ENCODE peak calls at places on chromosomes 16 and 17, in eight cellular contexts. H is thoracic aorta, B is tibial artery, C is psoas muscle, T is A549, Q is mesothelial cell of epicardium, L is lower leg skin, F is Panc1. M is an unnamed sample.

GRCh38 chr17:82281502-82282238 is 8.2 kb upstream of the CSNK1D start:
- DNase-seq in H (no peak), C (peak), F (no peak), B (no peak), Q (no peak), L (no peak), T (no peak), M (no peak)

GRCh38 chr17:32590974-32591373 is 104.2 kb downstream of the CDK5R1 start:
- DNase-seq in F (no peak), L (no peak), Q (no peak), C (no peak), T (no peak), H (no peak), B (no peak), M (no peak)

GRCh38 chr16:76696876-76697275 is 419.7 kb downstream of the CNTNAP4 start:
- DNase-seq in L (no peak), H (no peak), C (no peak), F (no peak), Q (no peak), T (no peak), B (no peak), M (no peak)

GRCh38 chr16:10752843-10753523 is 9.3 kb downstream of the NUBP1 start:
- DNase-seq in H (no peak), T (no peak), L (no peak), B (peak), C (no peak), Q (no peak), F (no peak), M (no peak)

GRCh38 chr16:1788095-1788707 is 5.3 kb downstream of the IGFALS start:
- DNase-seq in B (no peak), F (no peak), L (peak), H (no peak), C (no peak), Q (no peak), T (no peak), M (no peak)

GRCh38 chr17:2011421-2012371 is 13.4 kb downstream of the RTN4RL1 start:
- DNase-seq in L (peak), T (no peak), B (peak), Q (no peak), H (no peak), C (peak), F (no peak), M (no peak)

GRCh38 chr16:11263737-11264136 is 5.4 kb downstream of the TNP2 start:
- DNase-seq in Q (no peak), T (no peak), B (no peak), L (no peak), C (no peak), F (no peak), H (no peak), M (no peak)

GRCh38 chr16:52386694-52387093 is 160.2 kb downstream of the TOX3 start:
- DNase-seq in F (no peak), Q (no peak), C (no peak), L (no peak), H (no peak), B (no peak), T (no peak), M (no peak)

GRCh38 chr17:49224198-49224996 is 6.2 kb downstream of the PHOSPHO1 start:
- DNase-seq in L (peak), T (no peak), C (peak), H (no peak), B (no peak), F (no peak), Q (no peak), M (no peak)

GRCh38 chr17:53950207-53950857 is 127.6 kb downstream of the KIF2B start:
- DNase-seq in T (no peak), Q (no peak), L (no peak), C (no peak), F (no peak), H (no peak), B (no peak), M (no peak)

GRCh38 chr17:3609689-3610088 is 478 bp upstream of the TRPV1 start:
- DNase-seq in L (no peak), Q (no peak), H (no peak), T (no peak), B (no peak), C (no peak), F (no peak), M (no peak)

GRCh38 chr17:42438600-42439567 is 15.8 kb upstream of the CAVIN1 start:
- DNase-seq in T (no peak), L (peak), F (no peak), H (no peak), C (no peak), Q (no peak), B (no peak), M (no peak)

GRCh38 chr17:78337244-78338109 is 22.4 kb downstream of the SOCS3 start:
- DNase-seq in T (peak), F (no peak), C (no peak), B (no peak), Q (no peak), H (no peak), L (no peak), M (no peak)

GRCh38 chr16:73365010-73365409 is 317.1 kb upstream of the ZFHX3 start:
- DNase-seq in C (no peak), H (no peak), B (no peak), F (no peak), L (no peak), T (no peak), Q (peak), M (no peak)

GRCh38 chr17:74513987-74514631 is 17.2 kb downstream of the CD300LB start:
- DNase-seq in B (no peak), T (peak), Q (no peak), L (peak), F (peak), H (no peak), C (no peak), M (no peak)

GRCh38 chr17:57486978-57487377 is 230.7 kb downstream of the MSI2 start:
- DNase-seq in F (no peak), T (no peak), B (no peak), H (no peak), C (no peak), L (no peak), Q (no peak), M (no peak)

GRCh38 chr17:62723842-62724241 is 84.3 kb downstream of the MARCHF10 start:
- DNase-seq in L (no peak), T (no peak), C (no peak), F (no peak), H (no peak), B (no peak), Q (no peak), M (no peak)

GRCh38 chr17:549197-550040 is 165.2 kb downstream of the VPS53 start:
- DNase-seq in H (no peak), B (no peak), L (no peak), F (no peak), Q (no peak), T (no peak), C (no peak), M (no peak)

GRCh38 chr16:252366-253337 is 18.0 kb downstream of the FAM234A start:
- DNase-seq in B (no peak), C (no peak), H (no peak), Q (no peak), T (no peak), F (no peak), L (no peak), M (no peak)

GRCh38 chr16:89442990-89443726 is 47.2 kb downstream of the ANKRD11 start:
- DNase-seq in F (no peak), C (peak), B (no peak), H (no peak), Q (peak), T (peak), L (peak), M (no peak)

GRCh38 chr17:34709108-34709779 is 129.9 kb downstream of the TMEM132E start:
- DNase-seq in T (no peak), H (no peak), B (no peak), C (no peak), Q (no peak), L (peak), F (no peak), M (peak)

GRCh38 chr17:16086957-16087356 is 87.3 kb downstream of the TTC19 start:
- DNase-seq in T (no peak), H (no peak), L (no peak), B (no peak), C (no peak), F (no peak), Q (no peak), M (no peak)

GRCh38 chr16:67846320-67847063 is at the start of gene NUTF2:
- DNase-seq in C (peak), T (peak), H (peak), Q (peak), B (peak), F (no peak), L (peak), M (peak)

GRCh38 chr17:80941171-80941570 is 50.5 kb upstream of the CHMP6 start:
- DNase-seq in T (no peak), H (no peak), L (no peak), Q (no peak), B (peak), C (peak), F (no peak), M (no peak)

GRCh38 chr16:31181102-31181830 is 1.3 kb downstream of the FUS start:
- DNase-seq in Q (no peak), F (no peak), H (no peak), C (peak), B (peak), L (peak), T (no peak), M (no peak)

GRCh38 chr16:5056347-5056746 is 9.4 kb downstream of the C16orf89 start:
- DNase-seq in B (no peak), H (no peak), F (no peak), L (no peak), C (no peak), T (no peak), Q (no peak), M (no peak)

GRCh38 chr16:66534376-66534799 is 15.5 kb downstream of the TK2 start:
- DNase-seq in F (no peak), L (peak), H (no peak), Q (no peak), B (no peak), T (no peak), C (no peak), M (no peak)

GRCh38 chr16:66539628-66540469 is 10.1 kb downstream of the TK2 start:
- DNase-seq in T (no peak), B (no peak), F (no peak), C (no peak), Q (no peak), L (peak), H (no peak), M (no peak)

GRCh38 chr16:66537236-66537635 is 12.7 kb downstream of the TK2 start:
- DNase-seq in H (no peak), Q (no peak), C (no peak), T (no peak), L (peak), F (no peak), B (no peak), M (no peak)

GRCh38 chr16:66538910-66539309 is 11.0 kb downstream of the TK2 start:
- DNase-seq in L (peak), C (no peak), Q (no peak), B (no peak), F (no peak), T (no peak), H (no peak), M (no peak)

DNA sequence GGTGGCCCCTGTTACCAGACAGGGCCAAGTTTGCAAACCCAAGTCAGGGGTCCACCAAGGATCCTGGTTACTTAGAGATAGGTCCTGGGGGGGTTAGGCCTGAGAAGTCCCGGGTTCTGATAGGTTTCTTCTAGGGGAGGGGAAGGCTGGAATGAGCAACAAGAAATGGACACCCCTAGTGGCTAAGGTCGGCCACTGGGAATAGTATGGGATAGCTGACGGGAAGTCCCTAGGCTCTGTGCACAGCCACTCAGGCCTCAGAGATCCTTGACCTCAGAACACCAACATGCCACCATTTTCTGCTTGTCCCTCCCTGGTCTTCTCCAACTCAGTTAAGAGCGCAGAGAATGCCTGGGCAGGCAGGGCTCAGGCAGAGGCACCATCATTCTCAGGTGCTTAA is 13.4 kb downstream of the TK2 start:
- DNase-seq in B (no peak), F (no peak), L (peak), H (no peak), T (no peak), C (no peak), Q (no peak), M (no peak)
- TF ChIP-seq CTCF in B (no peak), F (no peak), L (no peak), H (no peak), T (no peak), C (no peak), Q (no peak), M (no peak)

GRCh38 chr17:39573447-39574298 is 34.0 kb downstream of the NEUROD2 start:
- DNase-seq in L (peak), F (no peak), C (peak), Q (no peak), H (no peak), B (peak), T (peak), M (no peak)

GRCh38 chr17:39579318-39580081 is 28.2 kb downstream of the NEUROD2 start:
- DNase-seq in L (no peak), Q (no peak), C (peak), H (no peak), B (no peak), T (no peak), F (no peak), M (no peak)

GRCh38 chr17:39580082-39580468 is 27.6 kb downstream of the NEUROD2 start:
- DNase-seq in C (no peak), T (no peak), H (no peak), B (no peak), F (no peak), Q (no peak), L (no peak), M (no peak)

GRCh38 chr17:39578272-39578671 is 29.4 kb downstream of the NEUROD2 start:
- DNase-seq in C (no peak), H (no peak), Q (no peak), T (no peak), L (no peak), F (no peak), B (no peak), M (no peak)

GRCh38 chr17:39576187-39576586 is 31.5 kb downstream of the NEUROD2 start:
- DNase-seq in L (no peak), C (no peak), Q (no peak), F (no peak), H (no peak), B (no peak), T (peak), M (no peak)
- TF ChIP-seq CTCF in L (no peak), C (no peak), Q (no peak), F (peak), H (peak), B (peak), T (peak), M (peak)

GRCh38 chr17:14113137-14113536 is 43.8 kb downstream of the COX10 start:
- DNase-seq in T (no peak), C (no peak), H (no peak), L (no peak), B (no peak), Q (no peak), F (no peak), M (no peak)
- TF ChIP-seq CTCF in T (no peak), C (no peak), H (no peak), L (no peak), B (no peak), Q (no peak), F (no peak), M (no peak)

GRCh38 chr17:4861052-4861451 is 27.9 kb downstream of the MINK1 start:
- DNase-seq in B (no peak), F (no peak), T (no peak), C (no peak), Q (no peak), H (no peak), L (no peak), M (no peak)

GRCh38 chr17:4858880-4859260 is 25.7 kb downstream of the MINK1 start:
- DNase-seq in C (peak), L (no peak), F (no peak), B (no peak), H (peak), Q (no peak), T (no peak), M (no peak)

GRCh38 chr17:4860651-4861050 is 27.5 kb downstream of the MINK1 start:
- DNase-seq in Q (no peak), L (no peak), T (no peak), C (no peak), B (no peak), F (no peak), H (no peak), M (no peak)

GRCh38 chr17:4858068-4858879 is 25.1 kb downstream of the MINK1 start:
- DNase-seq in T (no peak), L (no peak), C (no peak), F (no peak), B (peak), H (no peak), Q (no peak), M (no peak)

DNA sequence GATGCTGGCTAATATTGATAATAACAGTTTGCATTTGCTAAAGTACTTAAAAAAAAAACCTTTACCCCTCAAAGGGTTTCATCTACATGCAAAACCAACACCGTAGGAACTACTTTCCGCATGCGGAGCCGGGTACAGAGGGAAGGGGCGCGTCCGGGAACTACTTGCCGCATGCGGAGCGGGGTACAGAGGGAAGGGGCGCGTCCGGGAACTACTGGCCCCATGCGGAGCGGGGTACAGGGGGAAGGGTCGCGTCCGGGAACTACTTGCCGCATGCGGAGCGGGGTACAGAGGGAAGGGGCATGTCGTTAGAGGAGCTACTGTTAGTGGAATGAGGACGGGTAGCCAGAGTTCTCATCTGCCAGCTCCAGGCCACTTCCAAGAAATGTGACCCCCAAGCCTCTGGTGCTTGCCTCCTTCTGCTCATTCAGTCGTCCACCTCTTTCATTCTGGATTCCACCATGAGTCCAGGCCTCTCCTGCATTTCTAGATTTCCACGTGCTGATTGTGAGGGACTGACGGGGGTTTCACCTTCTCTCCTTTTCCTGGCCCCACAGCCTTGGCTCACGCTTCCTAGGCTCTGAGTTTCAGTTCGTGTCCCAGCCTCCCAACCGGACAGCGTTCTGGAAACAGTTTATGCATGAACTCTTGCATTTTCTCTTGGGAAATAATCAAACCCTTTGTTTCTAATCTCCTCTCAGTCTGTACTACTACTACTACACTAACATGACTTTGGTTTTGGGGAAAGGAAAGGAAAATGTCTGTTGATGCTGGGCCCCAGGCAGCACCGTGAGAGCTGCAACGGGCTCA is 26.9 kb downstream of the MINK1 start:
- DNase-seq in L (no peak), B (no peak), Q (no peak), F (no peak), T (no peak), C (no peak), H (no peak), M (no peak)
- TF ChIP-seq CTCF in L (no peak), B (no peak), Q (no peak), F (no peak), T (no peak), C (no peak), H (no peak), M (no peak)

DNA sequence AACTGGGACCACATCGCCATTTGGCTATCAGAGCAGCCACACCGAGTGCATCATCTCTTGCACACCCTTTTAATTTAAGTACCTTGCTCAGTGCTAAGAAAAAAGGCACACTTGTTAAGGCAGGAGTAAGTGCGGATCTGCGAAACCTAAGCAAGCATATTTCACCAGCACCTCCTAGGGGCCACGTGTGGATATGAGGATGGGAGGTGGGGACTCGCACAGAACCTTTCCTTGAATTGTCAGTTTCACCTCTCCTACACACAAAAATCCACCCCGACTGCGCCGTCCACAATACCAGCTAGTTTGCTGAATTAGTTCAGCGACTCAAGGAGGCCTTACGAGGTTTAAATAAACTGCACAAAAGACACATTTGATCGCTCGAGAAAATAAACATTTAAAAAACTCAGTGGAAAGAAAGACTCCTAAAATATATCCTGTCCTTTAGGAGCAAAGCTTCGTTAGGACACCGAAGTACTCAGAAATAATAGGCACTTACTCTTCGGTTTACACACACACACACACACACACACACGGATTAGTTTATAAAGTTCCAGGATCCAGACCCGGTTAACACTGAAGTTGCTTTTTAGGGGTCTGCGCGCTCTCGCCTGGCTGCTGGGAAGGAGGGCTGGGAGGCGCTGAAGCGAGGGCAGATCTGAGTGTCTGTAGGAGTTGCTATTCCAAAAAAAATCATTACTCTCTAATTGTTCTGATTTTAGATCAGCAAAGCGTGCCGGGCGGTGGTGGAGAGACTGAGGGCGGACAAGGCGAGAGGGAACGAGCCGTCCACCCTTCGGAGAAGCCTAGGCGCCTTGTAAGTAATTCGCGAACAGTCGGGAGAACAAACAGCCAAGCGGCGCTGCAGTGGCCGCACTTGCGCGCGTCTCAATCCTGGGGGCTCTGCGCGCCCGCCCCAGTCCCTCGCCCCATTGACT is 1.0 kb upstream of the KCNJ2 start:
- DNase-seq in T (peak), C (peak), B (peak), Q (peak), H (no peak), L (peak), F (peak), M (no peak)
- TF ChIP-seq CTCF in T (peak), C (peak), B (peak), Q (no peak), H (peak), L (peak), F (peak), M (peak)

GRCh38 chr17:31068291-31068690 is 26.5 kb upstream of the NF1 start:
- DNase-seq in Q (no peak), B (peak), H (no peak), L (no peak), C (no peak), T (no peak), F (no peak), M (no peak)
- TF ChIP-seq CTCF in Q (no peak), B (no peak), H (no peak), L (no peak), C (no peak), T (peak), F (peak), M (peak)

GRCh38 chr16:85471469-85472431 is 141.4 kb upstream of the GSE1 start:
- DNase-seq in C (no peak), T (no peak), H (no peak), B (no peak), Q (no peak), L (no peak), F (no peak), M (no peak)
- TF ChIP-seq CTCF in C (no peak), T (no peak), H (no peak), B (no peak), Q (no peak), L (no peak), F (no peak), M (no peak)

DNA sequence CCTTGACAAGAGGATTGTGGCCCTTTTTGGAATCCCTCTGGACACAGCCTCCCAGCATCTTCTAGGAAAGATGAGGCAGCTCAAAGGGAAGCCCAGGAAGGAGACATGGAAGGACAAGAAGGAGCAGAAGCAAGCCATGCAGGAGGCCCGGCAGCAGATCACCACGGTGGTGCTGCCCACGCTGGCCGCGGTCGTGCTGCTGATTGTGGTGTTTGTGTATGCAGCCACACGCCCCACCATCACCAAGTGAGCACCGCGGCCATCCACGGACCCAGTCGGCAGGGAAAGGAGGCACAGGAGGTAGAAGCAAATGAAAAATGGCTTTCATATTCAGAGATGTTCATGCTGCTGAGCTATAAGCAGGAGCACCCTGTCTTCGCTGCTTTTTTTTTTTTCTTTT is 10.9 kb upstream of the MEIOC start:
- DNase-seq in F (no peak), B (no peak), L (no peak), C (no peak), H (no peak), T (no peak), Q (no peak), M (no peak)
- TF ChIP-seq CTCF in F (no peak), B (no peak), L (no peak), C (no peak), H (no peak), T (no peak), Q (no peak), M (no peak)